ENCODE peak calls at places on chromosomes 2 and 18, in four cellular contexts. One of them, this sample, is unnamed. For H3K9me3, the result is how much of the 10 kb centered on the place peaks cover.

GRCh38 chr2:155546715-155547555 is 785.6 kb downstream of the NR4A2 start:
- DNase-seq in prostate gland: no peak
- DNase-seq in tibial nerve: no peak
- DNase-seq in IMR-90: no peak
- DNase-seq in this sample: no peak

GRCh38 chr18:41593276-41593675 is 361.8 kb upstream of the PIK3C3 start:
- DNase-seq in prostate gland: no peak
- DNase-seq in IMR-90: no peak
- DNase-seq in tibial nerve: no peak
- DNase-seq in this sample: no peak

GRCh38 chr2:27050281-27050995 is 1.0 kb upstream of the AGBL5 start:
- DNase-seq in prostate gland: peak
- DNase-seq in IMR-90: peak
- DNase-seq in tibial nerve: peak
- DNase-seq in this sample: peak

GRCh38 chr2:70828914-70829824 is 6.4 kb downstream of the CD207 start:
- DNase-seq in IMR-90: peak
- DNase-seq in prostate gland: no peak
- DNase-seq in tibial nerve: no peak
- DNase-seq in this sample: no peak

GRCh38 chr2:182280128-182280527 is 146.7 kb downstream of the PDE1A start:
- DNase-seq in prostate gland: no peak
- DNase-seq in IMR-90: peak
- DNase-seq in tibial nerve: no peak
- DNase-seq in this sample: no peak

GRCh38 chr2:150778828-150779227 is 291.4 kb upstream of the RND3 start:
- DNase-seq in IMR-90: no peak
- DNase-seq in prostate gland: no peak
- DNase-seq in tibial nerve: no peak
- DNase-seq in this sample: no peak

GRCh38 chr18:78293940-78294401 is 685.6 kb upstream of the SALL3 start:
- DNase-seq in prostate gland: no peak
- DNase-seq in tibial nerve: no peak
- DNase-seq in IMR-90: no peak
- DNase-seq in this sample: no peak

GRCh38 chr2:172208881-172209325 is 106.2 kb upstream of the DLX2 start:
- DNase-seq in tibial nerve: no peak
- DNase-seq in prostate gland: no peak
- DNase-seq in IMR-90: peak
- DNase-seq in this sample: no peak

GRCh38 chr2:48199076-48199475 is 292.8 kb upstream of the FBXO11 start:
- DNase-seq in IMR-90: no peak
- DNase-seq in tibial nerve: no peak
- DNase-seq in prostate gland: no peak
- DNase-seq in this sample: no peak

GRCh38 chr2:236040600-236041328 is 127.4 kb downstream of the GBX2 start:
- DNase-seq in prostate gland: no peak
- DNase-seq in IMR-90: no peak
- DNase-seq in tibial nerve: no peak
- DNase-seq in this sample: no peak

GRCh38 chr2:24492283-24493272 is 1.5 kb downstream of the NCOA1 start:
- DNase-seq in IMR-90: no peak
- DNase-seq in tibial nerve: peak
- DNase-seq in prostate gland: peak
- DNase-seq in this sample: no peak

GRCh38 chr2:147224070-147224469 is 620.8 kb upstream of the ACVR2A start:
- DNase-seq in prostate gland: no peak
- DNase-seq in tibial nerve: no peak
- DNase-seq in IMR-90: no peak
- DNase-seq in this sample: no peak

GRCh38 chr18:10579079-10579867 is 53.4 kb downstream of the NAPG start:
- DNase-seq in IMR-90: peak
- DNase-seq in tibial nerve: no peak
- DNase-seq in prostate gland: no peak
- DNase-seq in this sample: no peak

GRCh38 chr2:69306897-69307695 is 79.9 kb downstream of the GFPT1 start:
- DNase-seq in IMR-90: peak
- DNase-seq in prostate gland: peak
- DNase-seq in tibial nerve: peak
- DNase-seq in this sample: peak

GRCh38 chr2:219285348-219285685 is 6.2 kb downstream of the DNAJB2 start:
- DNase-seq in prostate gland: no peak
- DNase-seq in tibial nerve: no peak
- DNase-seq in IMR-90: no peak
- DNase-seq in this sample: no peak

GRCh38 chr2:104734937-104735586 is 118.9 kb upstream of the POU3F3 start:
- DNase-seq in tibial nerve: no peak
- DNase-seq in IMR-90: no peak
- DNase-seq in prostate gland: no peak
- DNase-seq in this sample: no peak

GRCh38 chr2:71521436-71521950 is 68.1 kb downstream of the DYSF start:
- DNase-seq in prostate gland: no peak
- DNase-seq in IMR-90: no peak
- DNase-seq in tibial nerve: no peak
- DNase-seq in this sample: no peak

GRCh38 chr2:174005801-174006419 is 40.7 kb upstream of the SP3 start:
- DNase-seq in tibial nerve: no peak
- DNase-seq in prostate gland: no peak
- DNase-seq in IMR-90: no peak
- DNase-seq in this sample: no peak

GRCh38 chr2:164675698-164676097 is 54.4 kb upstream of the GRB14 start:
- DNase-seq in prostate gland: no peak
- DNase-seq in tibial nerve: no peak
- DNase-seq in IMR-90: no peak
- DNase-seq in this sample: no peak

GRCh38 chr18:3458378-3458777 is 8.4 kb downstream of the TGIF1 start:
- DNase-seq in IMR-90: peak
- DNase-seq in tibial nerve: no peak
- DNase-seq in prostate gland: no peak
- DNase-seq in this sample: no peak

GRCh38 chr2:56132138-56132537 is 51.7 kb upstream of the CCDC85A start:
- DNase-seq in prostate gland: no peak
- DNase-seq in tibial nerve: no peak
- DNase-seq in IMR-90: peak
- DNase-seq in this sample: no peak

GRCh38 chr2:195146761-195147160 is 510.3 kb upstream of the SLC39A10 start:
- DNase-seq in prostate gland: no peak
- DNase-seq in IMR-90: no peak
- DNase-seq in tibial nerve: no peak
- DNase-seq in this sample: no peak

GRCh38 chr2:195150819-195151218 is 506.2 kb upstream of the SLC39A10 start:
- DNase-seq in IMR-90: no peak
- DNase-seq in prostate gland: no peak
- DNase-seq in tibial nerve: no peak
- DNase-seq in this sample: no peak

GRCh38 chr2:195151711-195152110 is 505.3 kb upstream of the SLC39A10 start:
- DNase-seq in prostate gland: no peak
- DNase-seq in IMR-90: no peak
- DNase-seq in tibial nerve: no peak
- DNase-seq in this sample: no peak
- H3K27ac ChIP-seq in prostate gland: no peak
- H3K27ac ChIP-seq in IMR-90: no peak
- H3K27ac ChIP-seq in tibial nerve: no peak
- H3K27ac ChIP-seq in this sample: no peak

DNA sequence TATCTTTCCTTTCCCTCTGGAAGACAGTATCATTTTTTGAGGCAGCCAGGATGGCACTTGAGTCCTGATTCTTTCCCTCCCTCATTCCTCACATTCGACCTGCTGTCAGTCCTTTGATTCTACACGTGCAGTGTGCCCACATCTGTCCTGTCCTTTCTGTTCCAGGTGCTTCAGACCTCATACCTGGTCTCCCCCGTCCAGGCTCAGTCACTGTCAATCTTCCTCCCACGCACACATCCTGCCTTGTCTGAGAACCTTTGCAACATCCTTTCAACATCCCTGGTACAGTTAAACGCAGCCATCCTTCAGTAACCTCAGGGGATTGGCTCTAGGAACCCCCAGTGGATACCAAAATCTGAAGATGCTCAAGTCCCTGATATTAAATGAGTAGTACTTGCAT is 10.1 kb downstream of the BCL2 start:
- DNase-seq in prostate gland: no peak
- DNase-seq in tibial nerve: no peak
- DNase-seq in IMR-90: no peak
- DNase-seq in this sample: no peak
- TF ChIP-seq POLR2A in prostate gland: no peak
- TF ChIP-seq POLR2A in tibial nerve: no peak
- TF ChIP-seq POLR2A in IMR-90: no peak
- TF ChIP-seq POLR2A in this sample: no peak

DNA sequence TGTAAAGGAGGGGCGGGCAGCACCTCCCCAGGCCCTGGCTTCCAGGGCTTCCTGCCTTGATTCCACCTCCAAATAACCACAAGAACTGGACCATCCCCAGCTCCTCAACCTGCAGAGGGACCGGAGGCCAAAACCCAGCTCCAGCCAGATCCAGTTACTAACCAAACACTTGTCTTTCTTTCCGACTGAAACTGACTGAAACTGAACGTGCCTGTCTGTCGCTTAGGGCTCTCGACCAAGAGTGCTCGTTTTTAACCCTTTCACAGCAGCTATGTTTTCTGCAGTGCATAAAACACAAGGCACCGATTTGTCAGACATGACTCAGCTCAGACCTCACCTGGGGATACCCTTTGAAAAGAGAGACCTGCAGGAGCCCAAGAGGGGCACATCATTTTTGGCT is 249.9 kb upstream of the SIX2 start:
- DNase-seq in prostate gland: no peak
- DNase-seq in IMR-90: no peak
- DNase-seq in tibial nerve: no peak
- DNase-seq in this sample: no peak
- H3K9me3 ChIP-seq in prostate gland: under half
- H3K9me3 ChIP-seq in IMR-90: under half
- H3K9me3 ChIP-seq in tibial nerve: under half
- H3K9me3 ChIP-seq in this sample: under half

DNA sequence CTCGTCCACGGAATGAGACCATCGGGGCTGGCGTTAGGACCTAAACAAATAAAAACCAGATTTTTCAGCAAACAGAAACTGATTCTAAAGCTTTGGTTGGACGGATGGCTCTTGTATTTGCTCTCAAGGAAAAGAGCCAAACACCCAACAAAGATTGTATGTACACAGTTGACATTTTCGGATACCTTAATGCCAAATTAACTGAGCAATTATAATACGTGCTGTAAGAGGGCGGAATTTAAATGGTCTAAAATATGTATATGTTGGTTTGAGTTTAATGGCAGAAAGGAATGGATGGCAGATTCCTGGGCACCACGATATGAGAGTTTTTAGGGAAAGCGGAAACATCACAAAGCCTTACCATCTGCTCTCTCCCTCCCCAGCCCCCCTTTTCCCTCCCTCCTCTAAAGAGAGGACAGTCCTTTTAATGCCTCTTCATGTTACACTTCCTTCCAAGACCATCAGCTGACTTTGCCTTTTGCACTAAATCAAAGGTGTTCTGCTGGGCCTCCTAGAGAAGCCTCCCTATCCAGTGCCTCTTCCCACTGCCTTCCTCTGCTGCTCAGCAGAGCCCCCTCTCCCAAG is 33.2 kb downstream of the STAT1 start:
- DNase-seq in prostate gland: no peak
- DNase-seq in IMR-90: no peak
- DNase-seq in tibial nerve: no peak
- DNase-seq in this sample: no peak
- H3K27ac ChIP-seq in prostate gland: peak
- H3K27ac ChIP-seq in IMR-90: no peak
- H3K27ac ChIP-seq in tibial nerve: peak
- H3K27ac ChIP-seq in this sample: peak

GRCh38 chr2:75710577-75711253 is at the start of gene GCFC2:
- DNase-seq in prostate gland: peak
- DNase-seq in tibial nerve: peak
- DNase-seq in IMR-90: peak
- DNase-seq in this sample: peak
- TF ChIP-seq POLR2A in prostate gland: peak
- TF ChIP-seq POLR2A in tibial nerve: no peak
- TF ChIP-seq POLR2A in IMR-90: peak
- TF ChIP-seq POLR2A in this sample: peak

DNA sequence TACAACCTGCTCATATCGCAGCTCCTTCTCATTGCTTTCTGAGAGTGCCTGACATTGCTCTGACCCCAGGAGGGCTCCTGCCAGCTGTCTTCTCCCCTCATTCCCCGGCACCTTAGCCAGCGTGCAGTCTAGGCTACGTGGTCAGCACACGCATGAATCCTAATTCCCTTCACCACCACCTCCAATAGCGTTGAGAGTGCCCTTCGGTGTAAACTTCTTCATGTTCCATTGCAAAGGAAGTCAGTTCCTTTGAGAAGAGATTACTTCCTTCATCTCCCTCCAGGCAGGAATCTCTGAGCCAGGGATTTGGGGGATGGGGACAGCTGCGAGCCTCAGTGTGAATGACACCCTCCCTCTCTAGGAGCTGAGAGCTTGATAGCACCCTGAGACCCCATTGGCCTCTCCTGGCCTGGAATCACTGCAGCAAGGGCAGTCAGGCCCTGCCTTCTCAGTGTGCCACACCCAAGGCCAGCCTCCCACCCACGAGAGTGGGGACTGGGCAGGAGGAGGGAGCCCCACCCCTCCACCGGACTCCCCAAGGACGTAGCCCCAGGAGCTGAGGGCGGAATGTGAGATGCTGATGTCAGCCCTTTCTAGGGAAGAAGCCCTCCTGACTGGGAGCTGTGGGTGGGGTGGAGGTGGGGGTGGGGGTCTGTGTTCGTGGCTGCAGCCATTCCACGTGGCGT is 53.4 kb downstream of the SLC66A2 start:
- DNase-seq in tibial nerve: no peak
- DNase-seq in IMR-90: no peak
- DNase-seq in prostate gland: no peak
- DNase-seq in this sample: no peak
- H3K9me3 ChIP-seq in tibial nerve: under half
- H3K9me3 ChIP-seq in IMR-90: under half
- H3K9me3 ChIP-seq in prostate gland: under half
- H3K9me3 ChIP-seq in this sample: under half

DNA sequence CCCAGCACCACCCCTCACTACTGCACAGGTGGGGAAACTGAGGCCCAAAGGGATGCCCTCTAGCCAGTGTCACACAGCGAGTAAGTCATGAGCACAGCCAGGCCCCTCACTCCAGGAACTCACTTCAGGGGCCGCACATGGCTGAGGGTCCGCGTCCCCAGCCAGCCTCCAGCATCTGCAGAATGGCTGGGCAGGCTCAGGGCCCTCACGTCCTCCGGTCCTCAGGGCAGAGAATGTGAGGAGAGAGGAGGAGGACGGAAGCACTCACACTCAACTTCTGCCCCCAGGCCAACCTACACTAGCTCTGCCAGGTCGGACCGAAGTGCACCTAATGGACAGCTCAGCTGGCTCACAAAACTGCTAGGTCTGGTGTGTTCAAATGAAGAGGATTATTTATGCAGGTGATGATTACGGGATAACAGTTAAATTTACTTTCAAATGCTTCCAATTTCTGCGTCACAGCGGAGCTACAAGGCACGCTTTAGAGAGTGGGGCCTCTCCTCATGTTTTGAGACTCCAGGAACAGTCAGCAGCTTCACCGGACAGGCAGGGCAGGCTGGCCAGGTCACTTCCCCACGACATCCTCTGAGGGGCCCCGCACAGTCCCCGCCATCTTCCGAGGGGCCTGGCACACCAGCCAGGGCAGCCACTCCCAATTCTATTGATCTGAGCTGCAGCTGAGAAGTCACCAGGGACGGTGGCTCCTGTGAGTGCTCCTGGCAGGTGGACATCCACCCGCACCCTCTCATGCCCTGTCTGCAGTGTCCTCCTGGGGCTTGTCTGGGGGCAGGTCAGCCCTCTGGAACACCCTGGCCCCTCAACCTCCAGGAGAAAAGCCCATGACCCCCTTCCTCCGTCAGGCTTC is 26.5 kb downstream of the KIF1A start:
- DNase-seq in prostate gland: no peak
- DNase-seq in IMR-90: no peak
- DNase-seq in tibial nerve: no peak
- DNase-seq in this sample: no peak
- H3K27ac ChIP-seq in prostate gland: no peak
- H3K27ac ChIP-seq in IMR-90: no peak
- H3K27ac ChIP-seq in tibial nerve: peak
- H3K27ac ChIP-seq in this sample: no peak

This sample was measured in uterus.